ENCODE peak calls at places on chromosomes 2 and 18, in ten cellular contexts. Y is A549, I is B cell, D is thoracic aorta, G is epithelial cell of esophagus, F is endodermal cell, J is psoas muscle, U is astrocyte, C is WTC11, O is tibial artery. V is an unnamed sample.

GRCh38 chr18:58363767-58364540 is 264.9 kb downstream of the ALPK2 start:
- DNase-seq in U (peak; percentile 75), Y (no peak), D (no peak), J (no peak), C (no peak), G (peak; percentile 51), I (no peak), O (no peak), F (no peak), V (no peak)

GRCh38 chr2:240480834-240481623 is 45.6 kb downstream of the GPC1 start:
- DNase-seq in C (peak; percentile 7), Y (no peak), J (no peak), F (peak; percentile 36), U (no peak), O (peak; percentile 51), I (no peak), G (no peak), D (no peak), V (no peak)

GRCh38 chr18:9017900-9018217 is 84.6 kb upstream of the NDUFV2 start:
- DNase-seq in G (peak; percentile 81), I (no peak), F (no peak), C (no peak), D (peak; percentile 7), O (no peak), U (peak; percentile 70), J (no peak), Y (no peak), V (peak; percentile 10)

GRCh38 chr2:120471166-120471565 is 125.2 kb downstream of the INHBB start:
- DNase-seq in G (no peak), F (peak; percentile 25), U (no peak), D (no peak), J (no peak), I (no peak), Y (no peak), C (no peak), O (peak; percentile 54), V (no peak)

GRCh38 chr2:134988994-134989605 is 58.1 kb downstream of the MAP3K19 start:
- DNase-seq in J (no peak), C (no peak), D (no peak), Y (peak; percentile 40), U (peak; percentile 10), F (no peak), O (no peak), G (peak; percentile 49), I (no peak), V (no peak)

GRCh38 chr2:53970095-53970897 is 497 bp downstream of the PSME4 start:
- DNase-seq in Y (peak; percentile 51), F (peak; percentile 78), D (peak; percentile 7), I (peak; percentile 44), U (peak; percentile 30), C (peak; percentile 29), J (no peak), O (peak; percentile 71), G (peak; percentile 51), V (peak; percentile 69)

GRCh38 chr2:42835577-42836371 is 43.4 kb upstream of the HAAO start:
- DNase-seq in J (peak; percentile 61), O (peak; percentile 81), D (peak; percentile 37), F (no peak), C (no peak), Y (peak; percentile 91), I (no peak), U (peak; percentile 100), G (peak; percentile 97), V (no peak)

GRCh38 chr2:126979604-126980003 is 80.9 kb downstream of the TEX51 start:
- DNase-seq in J (no peak), I (no peak), O (no peak), Y (no peak), F (no peak), G (no peak), C (no peak), D (no peak), U (no peak), V (no peak)

GRCh38 chr2:9693138-9693520 is 62.3 kb upstream of the YWHAQ start:
- DNase-seq in U (peak; percentile 81), C (no peak), I (no peak), Y (no peak), G (peak; percentile 75), D (peak; percentile 49), J (peak; percentile 83), O (peak; percentile 92), F (no peak), V (no peak)

GRCh38 chr2:9690252-9690651 is 59.5 kb upstream of the YWHAQ start:
- DNase-seq in C (no peak), O (no peak), F (peak; percentile 48), J (peak; percentile 66), I (no peak), Y (no peak), D (no peak), U (peak; percentile 73), G (peak; percentile 93), V (no peak)

GRCh38 chr2:9692392-9693137 is 61.8 kb upstream of the YWHAQ start:
- DNase-seq in D (no peak), U (no peak), J (peak; percentile 61), G (peak; percentile 45), I (no peak), Y (no peak), O (no peak), C (no peak), F (peak; percentile 64), V (no peak)

GRCh38 chr2:9693646-9694045 is 62.8 kb upstream of the YWHAQ start:
- DNase-seq in F (peak; percentile 34), Y (no peak), U (no peak), O (no peak), I (no peak), G (no peak), J (no peak), D (no peak), C (no peak), V (no peak)

DNA sequence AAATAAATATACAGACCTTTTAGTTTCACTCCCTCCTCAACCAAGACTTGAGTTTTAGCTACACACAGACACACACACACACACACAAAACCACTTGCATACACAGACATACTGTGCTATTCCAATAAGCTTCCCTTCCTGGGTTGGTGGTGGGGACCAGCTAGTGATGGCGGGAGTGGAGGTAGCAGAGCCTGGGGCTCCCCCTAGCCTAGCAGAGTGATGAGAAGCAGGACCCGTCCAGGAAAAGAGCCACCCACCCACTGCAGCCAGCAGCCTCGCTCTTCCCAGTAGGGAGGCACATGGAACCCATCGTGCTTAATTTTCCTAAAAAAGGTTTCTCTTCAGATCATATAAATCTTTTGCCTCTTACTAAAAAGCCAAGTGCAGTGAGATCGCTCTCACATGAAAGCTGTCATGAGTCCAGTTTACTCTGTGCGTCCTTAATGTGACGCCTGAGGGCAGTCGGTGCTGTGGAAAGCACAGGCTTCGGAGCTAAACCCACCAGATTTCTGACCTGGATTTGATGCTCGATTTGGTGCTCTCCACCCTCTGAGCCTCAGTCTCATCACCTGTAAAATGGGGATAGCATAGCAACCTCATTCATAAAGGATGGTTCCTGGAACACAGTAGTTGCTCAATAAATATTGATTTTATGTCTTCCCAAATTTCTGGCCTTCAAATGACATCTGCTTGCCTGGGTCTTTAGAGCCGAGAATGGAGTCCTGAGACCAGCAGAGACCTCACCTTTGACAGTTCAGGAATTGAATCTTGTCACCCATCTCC is 60.1 kb upstream of the YWHAQ start:
- DNase-seq in J (no peak), U (no peak), C (no peak), F (peak; percentile 62), O (no peak), G (no peak), D (no peak), Y (no peak), I (no peak), V (no peak)
- TF ChIP-seq CTCF in J (no peak), U (no peak), C (no peak), F (peak; percentile 34), O (no peak), G (no peak), D (no peak), Y (no peak), I (no peak), V (no peak)

DNA sequence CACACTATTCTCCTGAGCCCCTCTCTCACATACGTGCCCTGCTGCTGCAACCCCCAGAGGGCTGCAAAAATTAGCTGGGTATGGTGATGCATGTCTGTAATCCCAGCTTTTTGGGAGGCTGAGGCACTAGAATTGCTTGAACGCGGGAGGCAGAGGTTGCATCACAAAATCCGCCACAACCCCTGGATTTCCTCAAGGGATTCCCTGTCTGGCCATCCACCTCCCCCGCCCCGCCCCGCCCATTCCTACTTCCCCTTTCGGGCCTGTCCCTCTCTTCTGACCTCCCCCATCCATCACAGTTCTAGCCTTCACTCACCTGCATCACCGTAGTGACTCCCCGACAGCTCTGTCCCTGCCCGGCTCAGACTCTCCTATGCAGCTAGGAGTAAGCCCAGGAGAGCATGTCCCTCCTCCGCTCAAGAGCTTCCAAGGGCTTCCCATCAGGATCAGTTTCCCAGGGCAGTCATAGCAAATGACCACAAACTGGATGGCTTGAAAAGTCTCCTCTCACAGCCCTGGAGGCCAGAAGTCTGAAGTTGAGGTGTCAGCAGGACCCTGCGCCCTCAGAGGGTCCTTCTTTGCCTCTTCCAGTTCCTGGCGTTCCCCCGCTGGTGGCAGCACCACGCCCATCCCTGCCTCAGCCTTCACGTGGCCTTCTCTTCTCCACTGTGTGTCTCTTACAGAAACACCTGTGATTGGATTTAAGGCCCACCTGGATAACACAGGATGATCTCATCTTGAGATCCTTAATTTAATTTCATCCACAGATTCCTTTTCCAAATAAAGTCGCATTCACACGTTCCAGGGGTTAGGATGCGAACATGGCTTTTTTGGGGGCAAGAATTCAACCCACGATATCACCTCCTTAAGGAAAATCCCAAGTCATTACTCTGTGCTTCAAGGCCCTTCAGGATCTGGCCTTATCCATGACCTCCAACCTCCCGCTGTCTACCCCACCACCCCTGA is 58.5 kb downstream of the HS1BP3 start:
- DNase-seq in G (no peak), Y (no peak), U (no peak), I (peak; percentile 24), D (no peak), J (no peak), F (peak; percentile 77), O (peak; percentile 64), C (peak; percentile 43), V (no peak)
- TF ChIP-seq CTCF in G (no peak), Y (no peak), U (no peak), I (no peak), D (no peak), J (no peak), F (peak; percentile 73), O (no peak), C (no peak), V (no peak)

DNA sequence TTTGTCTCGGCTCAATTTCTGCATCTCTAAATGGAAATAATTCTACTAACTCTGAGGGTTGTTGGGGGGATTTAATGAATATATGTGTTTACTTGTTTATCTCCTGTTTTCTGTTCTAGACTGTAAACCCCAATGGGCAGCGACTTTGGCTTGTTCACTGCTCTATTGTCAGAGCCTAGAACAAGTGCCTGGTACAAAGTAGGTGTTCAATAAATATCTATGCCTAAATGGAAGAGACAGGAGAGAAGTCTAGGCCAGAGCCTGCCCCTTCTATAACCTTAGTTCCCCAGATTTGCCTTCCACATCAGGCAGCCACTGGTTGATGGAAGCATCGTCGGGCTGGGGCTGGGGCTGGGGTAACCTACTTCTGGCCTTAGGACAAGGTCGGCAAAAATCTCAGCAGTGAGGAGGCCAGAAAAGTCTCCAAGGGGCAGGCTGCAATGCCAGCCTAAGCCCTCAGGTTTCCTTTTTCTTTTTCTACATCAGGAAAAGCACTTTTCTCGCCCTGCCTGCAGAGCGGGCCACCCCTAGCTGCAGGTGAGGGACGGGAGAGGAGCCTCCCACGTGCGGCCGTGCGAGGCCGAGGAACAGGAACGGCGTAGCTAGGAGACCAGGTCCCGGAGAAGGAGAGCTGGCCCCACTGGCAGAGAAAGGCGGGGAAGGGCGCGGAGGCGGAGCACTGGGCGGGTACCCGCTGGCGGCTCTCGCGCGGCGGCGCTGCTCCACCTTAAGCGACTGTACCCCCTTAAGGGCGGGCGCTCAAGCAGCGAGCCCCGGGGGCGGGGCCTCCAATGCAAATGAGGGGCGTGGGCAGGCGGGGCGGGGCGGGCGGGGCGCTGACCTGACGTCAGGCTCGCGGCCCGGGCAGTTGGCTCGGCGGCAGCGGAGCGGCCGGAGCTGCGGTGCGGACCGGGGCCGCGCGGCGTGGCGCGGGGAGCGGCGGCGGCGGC is at the start of gene CNNM4:
- DNase-seq in U (peak; percentile 78), F (peak; percentile 98), G (peak; percentile 95), Y (peak; percentile 93), J (peak; percentile 95), O (peak; percentile 97), C (peak; percentile 96), I (peak; percentile 93), D (peak; percentile 70), V (peak; percentile 97)
- TF ChIP-seq CTCF in U (no peak), F (no peak), G (peak; percentile 6), Y (no peak), J (no peak), O (no peak), C (no peak), I (no peak), D (no peak), V (no peak)

GRCh38 chr2:68483011-68483410 is 15.6 kb downstream of the APLF start:
- DNase-seq in D (no peak), F (peak; percentile 74), C (no peak), J (no peak), Y (no peak), G (no peak), U (no peak), I (no peak), O (no peak), V (no peak)

GRCh38 chr2:68489282-68489681 is 21.9 kb downstream of the APLF start:
- DNase-seq in G (no peak), F (no peak), Y (no peak), C (no peak), I (no peak), J (no peak), O (no peak), U (no peak), D (no peak), V (no peak)

GRCh38 chr2:68491582-68491981 is 24.2 kb downstream of the APLF start:
- DNase-seq in U (no peak), Y (no peak), C (no peak), I (no peak), O (no peak), D (no peak), G (no peak), F (no peak), J (no peak), V (no peak)

GRCh38 chr2:68482296-68482695 is 14.9 kb downstream of the APLF start:
- DNase-seq in Y (no peak), G (peak; percentile 27), J (no peak), O (no peak), F (no peak), C (no peak), I (no peak), U (peak; percentile 4), D (no peak), V (no peak)

GRCh38 chr2:68487773-68488355 is 20.5 kb downstream of the APLF start:
- DNase-seq in U (peak; percentile 20), G (peak; percentile 42), Y (peak; percentile 41), J (no peak), D (no peak), C (no peak), O (no peak), F (no peak), I (no peak), V (no peak)
- TF ChIP-seq CTCF in U (peak; percentile 35), G (peak; percentile 25), Y (peak; percentile 71), J (peak; percentile 49), D (peak; percentile 42), C (no peak), O (peak; percentile 32), F (peak; percentile 72), I (peak; percentile 76), V (no peak)